ENCODE peak calls at places on chromosomes 16 and 17, in eight cellular contexts. L is ascending aorta; E is tibial artery; X is CD4-positive, alpha-beta T cell; F is fibroblast of mammary gland; O is tibial nerve; R is AG09319; J is nephron progenitor cell. B is an unnamed sample.

GRCh38 chr16:56609463-56609921 is 1.1 kb downstream of the MT2A start:
- DNase-seq in E (peak), F (peak), L (no peak), J (no peak), O (peak), X (peak), R (no peak), B (peak)

GRCh38 chr17:41651625-41652460 is 27.5 kb upstream of the KRT17 start:
- DNase-seq in L (no peak), R (no peak), X (no peak), O (no peak), F (no peak), E (peak), J (no peak), B (no peak)

GRCh38 chr16:67641779-67642708 is 2.9 kb upstream of the CARMIL2 start:
- DNase-seq in J (no peak), E (peak), R (no peak), O (no peak), F (peak), X (no peak), L (peak), B (no peak)

GRCh38 chr17:16872351-16872751 is 99.6 kb downstream of the TNFRSF13B start:
- DNase-seq in O (no peak), L (no peak), E (no peak), J (no peak), F (no peak), R (no peak), X (no peak), B (no peak)

GRCh38 chr17:79002796-79003593 is 6.6 kb downstream of the CANT1 start:
- DNase-seq in X (no peak), L (no peak), R (no peak), F (no peak), E (peak), J (no peak), O (no peak), B (no peak)

GRCh38 chr17:45828171-45829133 is 16.2 kb upstream of the SPPL2C start:
- DNase-seq in O (no peak), J (no peak), L (no peak), R (no peak), E (no peak), F (no peak), X (no peak), B (no peak)

GRCh38 chr16:53282975-53283946 is 151.0 kb upstream of the RBL2 start:
- DNase-seq in X (no peak), F (peak), R (no peak), E (no peak), L (no peak), O (no peak), J (no peak), B (no peak)

GRCh38 chr16:5502467-5502869 is 404.9 kb upstream of the EEF2KMT start:
- DNase-seq in L (no peak), F (no peak), E (no peak), O (no peak), X (no peak), J (peak), R (no peak), B (no peak)

GRCh38 chr16:88455610-88456355 is 2.7 kb downstream of the ZFPM1 start:
- DNase-seq in O (no peak), E (no peak), J (peak), L (no peak), F (peak), X (peak), R (peak), B (peak)

GRCh38 chr17:16962804-16963203 is 9.1 kb downstream of the TNFRSF13B start:
- DNase-seq in R (no peak), J (no peak), O (no peak), E (no peak), L (no peak), X (no peak), F (peak), B (no peak)

GRCh38 chr17:35847633-35848373 is 20.9 kb downstream of the HEATR9 start:
- DNase-seq in R (no peak), L (no peak), X (no peak), J (no peak), O (no peak), F (no peak), E (no peak), B (no peak)

GRCh38 chr16:74480150-74481029 is 59.1 kb upstream of the CLEC18B start:
- DNase-seq in O (peak), J (peak), R (peak), X (no peak), F (peak), L (no peak), E (no peak), B (no peak)

GRCh38 chr17:78168906-78169793 is 769 bp downstream of the SYNGR2 start:
- DNase-seq in L (no peak), O (no peak), F (no peak), X (no peak), E (peak), R (no peak), J (peak), B (no peak)

GRCh38 chr16:57998484-57998883 is 2.0 kb downstream of the ZNF319 start:
- DNase-seq in X (peak), R (no peak), L (no peak), E (no peak), O (no peak), F (peak), J (no peak), B (peak)

GRCh38 chr17:82863941-82864720 is 24.3 kb upstream of the ZNF750 start:
- DNase-seq in X (peak), J (no peak), L (no peak), O (no peak), R (no peak), E (no peak), F (peak), B (peak)

GRCh38 chr17:12089809-12090384 is 69.2 kb downstream of the MAP2K4 start:
- DNase-seq in L (no peak), X (no peak), F (peak), R (no peak), J (no peak), E (no peak), O (no peak), B (no peak)

GRCh38 chr17:43665387-43666101 is 3.8 kb upstream of the MEOX1 start:
- DNase-seq in J (peak), F (no peak), X (no peak), E (no peak), L (no peak), O (no peak), R (no peak), B (no peak)

GRCh38 chr16:80993293-80993691 is 13.4 kb downstream of the CMC2 start:
- DNase-seq in O (no peak), X (no peak), J (no peak), L (no peak), E (no peak), F (peak), R (peak), B (no peak)

GRCh38 chr17:16439867-16440351 is 24.5 kb downstream of the TRPV2 start:
- DNase-seq in F (peak), O (no peak), J (no peak), E (no peak), X (no peak), L (no peak), R (no peak), B (peak)

GRCh38 chr16:75965504-75966374 is 239.4 kb upstream of the CPHXL start:
- DNase-seq in O (no peak), F (peak), R (no peak), J (no peak), E (no peak), L (no peak), X (no peak), B (no peak)

GRCh38 chr17:51461578-51462004 is 201.2 kb downstream of the UTP18 start:
- DNase-seq in J (peak), X (peak), O (no peak), L (no peak), R (no peak), F (peak), E (no peak), B (no peak)

GRCh38 chr17:20896153-20896649 is 146.6 kb downstream of the USP22 start:
- DNase-seq in F (peak), L (no peak), X (no peak), R (no peak), J (no peak), O (no peak), E (no peak), B (no peak)
- TF ChIP-seq CTCF in F (peak), L (peak), X (no peak), R (no peak), J (no peak), O (no peak), E (no peak), B (no peak)

DNA sequence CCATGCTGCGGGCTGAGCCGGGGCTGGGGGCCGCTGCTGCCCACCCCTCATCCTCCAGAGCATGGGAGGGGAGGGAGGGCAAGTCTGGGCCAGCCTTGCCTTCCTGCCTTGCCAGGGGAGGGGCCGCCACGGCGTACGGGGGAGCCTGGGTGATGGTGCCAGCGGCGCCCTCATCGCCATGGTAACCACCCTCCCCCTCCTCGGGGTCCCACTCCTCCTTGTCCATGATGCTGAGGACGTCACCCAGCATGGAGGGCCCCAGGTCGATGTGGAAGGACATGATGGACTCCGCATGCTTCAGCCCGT is 23.9 kb upstream of the CPSF4L start:
- DNase-seq in J (no peak), X (no peak), O (no peak), F (no peak), L (no peak), E (no peak), R (no peak), B (no peak)
- TF ChIP-seq CTCF in J (no peak), X (no peak), O (no peak), F (no peak), L (no peak), E (no peak), R (no peak), B (no peak)

DNA sequence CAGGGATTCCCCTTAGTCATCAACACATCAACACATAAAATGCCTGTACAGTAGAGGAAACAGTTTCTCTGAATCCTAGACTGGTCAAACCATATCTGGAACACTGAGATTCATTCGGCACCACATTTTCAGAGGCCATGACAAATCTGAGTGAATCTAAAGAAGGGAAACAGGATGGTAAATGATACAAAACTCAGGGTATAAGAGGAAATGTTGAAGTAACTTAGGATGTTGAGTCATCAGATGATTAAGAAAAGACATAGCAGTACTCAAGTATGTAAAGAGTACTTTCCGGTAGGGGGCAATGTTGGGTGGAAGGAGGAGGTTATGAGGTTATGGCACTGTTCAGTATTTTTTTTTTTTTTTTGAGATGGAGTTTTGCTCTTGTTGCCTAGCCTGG is 358.5 kb upstream of the PMFBP1 start:
- DNase-seq in O (no peak), E (no peak), R (no peak), J (no peak), L (no peak), X (no peak), F (peak), B (no peak)
- TF ChIP-seq CTCF in O (no peak), E (no peak), R (no peak), J (no peak), L (no peak), X (no peak), F (peak), B (no peak)

GRCh38 chr16:85181739-85182129 is 69.5 kb upstream of the CIBAR2 start:
- DNase-seq in J (no peak), L (no peak), R (no peak), O (no peak), F (no peak), E (no peak), X (no peak), B (no peak)
- TF ChIP-seq CTCF in J (no peak), L (no peak), R (no peak), O (no peak), F (no peak), E (no peak), X (no peak), B (no peak)